ENCODE peak calls at places on chromosomes 6 and 20, in nine cellular contexts. F, P, C, Q, L, X, N, S and K are unnamed samples. For H3K4me1, the result is how much of the 10 kb centered on the place peaks cover.

GRCh38 chr6:83429857-83430605 is 820 bp downstream of the ME1 start:
- DNase-seq in F (peak), P (peak), C (peak), Q (peak), L (no peak), X (no peak), N (peak), S (peak), K (peak)

GRCh38 chr6:16766043-16766521 is 4.8 kb upstream of the ATXN1 start:
- DNase-seq in F (no peak), P (peak), C (no peak), Q (peak), L (no peak), X (no peak), N (no peak), S (no peak), K (no peak)

GRCh38 chr6:149834513-149835481 is 29.4 kb downstream of the LRP11 start:
- DNase-seq in F (no peak), P (peak), C (peak), Q (peak), L (no peak), X (no peak), N (peak), S (peak), K (no peak)

GRCh38 chr6:51163843-51164529 is 345.3 kb downstream of the TFAP2B start:
- DNase-seq in F (no peak), P (no peak), C (no peak), Q (no peak), L (no peak), X (no peak), N (no peak), S (no peak), K (no peak)

GRCh38 chr6:98179606-98180005 is 654.8 kb upstream of the POU3F2 start:
- DNase-seq in F (no peak), P (no peak), C (no peak), Q (no peak), L (no peak), X (no peak), N (no peak), S (no peak), K (no peak)

GRCh38 chr6:166435574-166435973 is 52.8 kb upstream of the MPC1 start:
- DNase-seq in F (no peak), P (no peak), C (no peak), Q (no peak), L (no peak), X (no peak), N (peak), S (no peak), K (no peak)

GRCh38 chr6:56024931-56025330 is 149.5 kb upstream of the BMP5 start:
- DNase-seq in F (no peak), P (no peak), C (no peak), Q (peak), L (no peak), X (no peak), N (no peak), S (no peak), K (no peak)

GRCh38 chr6:170007468-170008240 is 256.2 kb downstream of the ERMARD start:
- DNase-seq in F (peak), P (no peak), C (no peak), Q (no peak), L (no peak), X (no peak), N (no peak), S (peak), K (no peak)

GRCh38 chr6:149166324-149166723 is 151.2 kb upstream of the TAB2 start:
- DNase-seq in F (no peak), P (no peak), C (no peak), Q (no peak), L (no peak), X (no peak), N (peak), S (peak), K (no peak)

GRCh38 chr20:36543187-36544133 is 2.1 kb downstream of the MYL9 start:
- DNase-seq in F (no peak), P (no peak), C (no peak), Q (no peak), L (peak), X (no peak), N (no peak), S (no peak), K (no peak)

GRCh38 chr6:12472601-12473038 is 182.5 kb downstream of the EDN1 start:
- DNase-seq in F (no peak), P (peak), C (no peak), Q (peak), L (peak), X (no peak), N (no peak), S (no peak), K (peak)

GRCh38 chr6:113690255-113690956 is 166.7 kb upstream of the MARCKS start:
- DNase-seq in F (no peak), P (peak), C (no peak), Q (peak), L (no peak), X (no peak), N (no peak), S (no peak), K (no peak)

GRCh38 chr6:36131517-36132220 is 1.4 kb downstream of the MAPK13 start:
- DNase-seq in F (peak), P (no peak), C (peak), Q (peak), L (no peak), X (peak), N (peak), S (no peak), K (no peak)

GRCh38 chr6:21228411-21228810 is 365.1 kb upstream of the SOX4 start:
- DNase-seq in F (no peak), P (no peak), C (no peak), Q (peak), L (no peak), X (no peak), N (no peak), S (no peak), K (no peak)

GRCh38 chr6:107793193-107793592 is 30.9 kb downstream of the SCML4 start:
- DNase-seq in F (no peak), P (no peak), C (no peak), Q (no peak), L (no peak), X (no peak), N (no peak), S (no peak), K (no peak)

GRCh38 chr20:34472246-34472925 is 43.8 kb upstream of the DYNLRB1 start:
- DNase-seq in F (no peak), P (no peak), C (no peak), Q (no peak), L (no peak), X (no peak), N (peak), S (no peak), K (no peak)

GRCh38 chr6:87040729-87041128 is 54.2 kb downstream of the CGA start:
- DNase-seq in F (no peak), P (no peak), C (no peak), Q (no peak), L (no peak), X (no peak), N (no peak), S (no peak), K (no peak)

GRCh38 chr20:64167676-64168075 is 3.4 kb downstream of the MYT1 start:
- DNase-seq in F (no peak), P (no peak), C (no peak), Q (no peak), L (no peak), X (no peak), N (no peak), S (no peak), K (peak)

GRCh38 chr6:12147557-12148316 is 135.6 kb downstream of the HIVEP1 start:
- DNase-seq in F (no peak), P (no peak), C (no peak), Q (no peak), L (no peak), X (no peak), N (no peak), S (no peak), K (no peak)

GRCh38 chr6:152094992-152095592 is 287.6 kb downstream of the ESR1 start:
- DNase-seq in F (no peak), P (peak), C (peak), Q (peak), L (peak), X (no peak), N (peak), S (no peak), K (peak)

GRCh38 chr6:56475736-56476457 is 166.8 kb downstream of the DST start:
- DNase-seq in F (no peak), P (no peak), C (no peak), Q (no peak), L (no peak), X (no peak), N (peak), S (no peak), K (no peak)

GRCh38 chr6:152404936-152405595 is 232.1 kb downstream of the SYNE1 start:
- DNase-seq in F (no peak), P (peak), C (no peak), Q (peak), L (no peak), X (no peak), N (no peak), S (no peak), K (no peak)

GRCh38 chr6:7138921-7139358 is 31.2 kb downstream of the RREB1 start:
- DNase-seq in F (no peak), P (peak), C (peak), Q (no peak), L (no peak), X (no peak), N (no peak), S (peak), K (peak)

GRCh38 chr6:6494677-6495076 is 93.8 kb upstream of the LY86 start:
- DNase-seq in F (peak), P (peak), C (peak), Q (peak), L (peak), X (no peak), N (peak), S (peak), K (peak)

GRCh38 chr6:160510199-160510598 is 153.9 kb downstream of the LPA start:
- DNase-seq in F (no peak), P (peak), C (no peak), Q (peak), L (no peak), X (no peak), N (no peak), S (no peak), K (no peak)

GRCh38 chr6:38997128-38997761 is 51.3 kb upstream of the GLP1R start:
- DNase-seq in F (no peak), P (peak), C (peak), Q (no peak), L (no peak), X (peak), N (peak), S (peak), K (no peak)

GRCh38 chr6:78538002-78538401 is 329.3 kb upstream of the IRAK1BP1 start:
- DNase-seq in F (no peak), P (no peak), C (no peak), Q (peak), L (no peak), X (no peak), N (no peak), S (no peak), K (no peak)

GRCh38 chr20:47274449-47275108 is 81.9 kb downstream of the ZMYND8 start:
- DNase-seq in F (no peak), P (peak), C (no peak), Q (peak), L (no peak), X (no peak), N (peak), S (no peak), K (no peak)

GRCh38 chr6:13908955-13909381 is 15.8 kb upstream of the RNF182 start:
- DNase-seq in F (no peak), P (peak), C (peak), Q (peak), L (no peak), X (no peak), N (peak), S (peak), K (no peak)

GRCh38 chr20:14778096-14778495 is 440.7 kb upstream of the FLRT3 start:
- DNase-seq in F (no peak), P (no peak), C (no peak), Q (no peak), L (no peak), X (no peak), N (no peak), S (no peak), K (no peak)
- H3K4me1 ChIP-seq in F (under half), P (under half), C (under half), Q (under half), L (under half), X (under half), N (under half), S (under half), K (under half)

DNA sequence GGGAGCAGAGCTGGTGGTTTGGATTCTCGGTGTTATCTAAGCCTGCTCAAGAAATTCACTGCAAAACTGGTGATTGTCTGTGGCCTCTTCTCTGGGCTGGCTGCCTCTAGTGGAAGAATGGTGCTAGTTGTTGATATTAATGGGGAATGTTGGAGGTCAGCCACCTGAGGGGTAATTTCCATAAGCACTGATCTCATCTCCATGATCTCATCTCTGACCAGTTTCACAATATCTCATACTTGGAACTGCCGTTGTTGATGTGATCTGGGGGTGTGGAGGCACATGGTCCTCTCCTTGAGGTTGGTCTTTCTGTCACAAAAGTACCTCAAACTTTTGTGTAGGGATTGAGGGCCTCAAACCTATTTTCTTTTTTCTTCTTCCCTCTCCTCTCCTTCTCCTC is 102.6 kb downstream of the CD109 start:
- DNase-seq in F (no peak), P (peak), C (peak), Q (peak), L (no peak), X (no peak), N (peak), S (no peak), K (no peak)
- TF ChIP-seq CTCF in F (no peak), P (no peak), C (peak), Q (peak), L (peak), X (no peak), N (peak), S (no peak), K (no peak)

DNA sequence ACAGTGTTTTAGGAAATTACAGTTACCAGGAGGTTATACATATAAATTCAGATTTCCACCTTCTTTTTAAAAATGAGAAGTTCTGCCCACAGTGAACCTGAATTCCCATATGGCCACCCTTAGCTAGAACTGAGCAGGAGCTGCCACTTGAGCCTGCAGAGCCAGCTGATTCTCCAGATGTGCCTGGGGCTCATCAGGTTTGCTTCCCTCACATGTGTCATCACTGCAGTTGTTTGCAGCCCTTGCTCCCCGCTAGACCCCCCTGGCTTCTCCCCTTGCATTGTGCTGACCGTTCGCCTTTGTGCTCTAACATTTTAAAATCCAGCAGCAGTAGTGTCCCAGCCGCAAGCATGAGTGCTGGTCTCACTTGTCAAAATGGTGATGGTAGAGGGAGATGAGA is 131.1 kb downstream of the UTRN start:
- DNase-seq in F (no peak), P (no peak), C (no peak), Q (no peak), L (no peak), X (no peak), N (no peak), S (no peak), K (no peak)
- H3K4me1 ChIP-seq in F (under half), P (half or more), C (under half), Q (under half), L (under half), X (under half), N (under half), S (under half), K (under half)

DNA sequence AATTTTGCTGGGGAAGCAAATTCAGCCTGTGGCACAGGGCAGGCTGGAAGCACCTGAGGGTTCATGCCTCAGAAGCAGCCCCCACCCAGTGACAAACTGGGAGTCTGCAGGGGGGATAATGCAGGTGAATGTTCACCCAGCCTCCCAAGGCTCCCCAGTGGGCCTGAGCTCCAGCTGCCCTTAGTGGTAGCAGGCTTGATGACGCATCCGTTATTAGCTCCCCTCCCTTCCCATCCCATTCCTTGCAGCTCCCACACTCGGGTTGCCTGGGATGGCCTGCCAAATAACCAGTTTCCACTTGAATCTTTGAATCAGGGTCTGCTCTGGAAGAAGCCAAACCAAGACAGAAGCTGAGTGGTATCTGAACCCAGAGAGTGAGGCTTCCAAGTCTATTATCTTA is 15.8 kb downstream of the KCNK15 start:
- DNase-seq in F (no peak), P (no peak), C (no peak), Q (no peak), L (no peak), X (no peak), N (no peak), S (no peak), K (no peak)
- TF ChIP-seq CTCF in F (no peak), P (no peak), C (no peak), Q (no peak), L (no peak), X (no peak), N (no peak), S (no peak), K (no peak)

GRCh38 chr20:32368930-32369329 is 10.8 kb downstream of the ASXL1 start:
- DNase-seq in F (no peak), P (no peak), C (no peak), Q (no peak), L (no peak), X (no peak), N (no peak), S (peak), K (no peak)
- H3K4me1 ChIP-seq in F (under half), P (under half), C (under half), Q (under half), L (under half), X (half or more), N (under half), S (under half), K (under half)

GRCh38 chr6:1611322-1611571 is 1.5 kb downstream of the FOXC1 start:
- DNase-seq in F (no peak), P (peak), C (peak), Q (no peak), L (no peak), X (peak), N (peak), S (peak), K (no peak)
- TF ChIP-seq CTCF in F (no peak), P (peak), C (no peak), Q (peak), L (peak), X (no peak), N (no peak), S (peak), K (no peak)

GRCh38 chr20:50754420-50754819 is 23.0 kb downstream of the PARD6B start:
- DNase-seq in F (no peak), P (no peak), C (no peak), Q (no peak), L (no peak), X (no peak), N (no peak), S (no peak), K (no peak)
- H3K4me1 ChIP-seq in F (under half), P (under half), C (half or more), Q (under half), L (under half), X (under half), N (under half), S (under half), K (under half)

GRCh38 chr6:112337209-112337638 is 9.9 kb upstream of the RFPL4B start:
- DNase-seq in F (no peak), P (peak), C (peak), Q (peak), L (peak), X (no peak), N (peak), S (peak), K (no peak)
- TF ChIP-seq CTCF in F (peak), P (peak), C (peak), Q (peak), L (peak), X (peak), N (peak), S (peak), K (peak)

GRCh38 chr20:2873747-2874041 is 413 bp downstream of the PTPRA start:
- DNase-seq in F (peak), P (no peak), C (no peak), Q (no peak), L (no peak), X (no peak), N (peak), S (peak), K (peak)

GRCh38 chr20:2872304-2873009 is 824 bp upstream of the PTPRA start:
- DNase-seq in F (peak), P (peak), C (peak), Q (peak), L (peak), X (peak), N (peak), S (peak), K (peak)

GRCh38 chr20:2875690-2876203 is 2.5 kb downstream of the PTPRA start:
- DNase-seq in F (no peak), P (no peak), C (no peak), Q (no peak), L (no peak), X (no peak), N (no peak), S (no peak), K (no peak)

GRCh38 chr20:2873010-2873746 is at the start of gene PTPRA:
- DNase-seq in F (peak), P (peak), C (peak), Q (peak), L (peak), X (peak), N (peak), S (peak), K (peak)

GRCh38 chr20:2874456-2874855 is 1.2 kb downstream of the PTPRA start:
- DNase-seq in F (no peak), P (no peak), C (no peak), Q (no peak), L (no peak), X (no peak), N (no peak), S (peak), K (no peak)
- H3K4me1 ChIP-seq in F (under half), P (under half), C (under half), Q (under half), L (under half), X (under half), N (under half), S (under half), K (half or more)

GRCh38 chr20:58496429-58496769 is 18.8 kb downstream of the APCDD1L start:
- DNase-seq in F (no peak), P (no peak), C (no peak), Q (no peak), L (no peak), X (no peak), N (no peak), S (no peak), K (no peak)

GRCh38 chr20:58500256-58500655 is 14.9 kb downstream of the APCDD1L start:
- DNase-seq in F (no peak), P (no peak), C (no peak), Q (no peak), L (no peak), X (no peak), N (no peak), S (no peak), K (no peak)

GRCh38 chr20:58497911-58498310 is 17.3 kb downstream of the APCDD1L start:
- DNase-seq in F (no peak), P (no peak), C (no peak), Q (no peak), L (no peak), X (no peak), N (no peak), S (no peak), K (no peak)

GRCh38 chr20:58497076-58497665 is 18.0 kb downstream of the APCDD1L start:
- DNase-seq in F (no peak), P (no peak), C (no peak), Q (no peak), L (no peak), X (no peak), N (no peak), S (no peak), K (no peak)

DNA sequence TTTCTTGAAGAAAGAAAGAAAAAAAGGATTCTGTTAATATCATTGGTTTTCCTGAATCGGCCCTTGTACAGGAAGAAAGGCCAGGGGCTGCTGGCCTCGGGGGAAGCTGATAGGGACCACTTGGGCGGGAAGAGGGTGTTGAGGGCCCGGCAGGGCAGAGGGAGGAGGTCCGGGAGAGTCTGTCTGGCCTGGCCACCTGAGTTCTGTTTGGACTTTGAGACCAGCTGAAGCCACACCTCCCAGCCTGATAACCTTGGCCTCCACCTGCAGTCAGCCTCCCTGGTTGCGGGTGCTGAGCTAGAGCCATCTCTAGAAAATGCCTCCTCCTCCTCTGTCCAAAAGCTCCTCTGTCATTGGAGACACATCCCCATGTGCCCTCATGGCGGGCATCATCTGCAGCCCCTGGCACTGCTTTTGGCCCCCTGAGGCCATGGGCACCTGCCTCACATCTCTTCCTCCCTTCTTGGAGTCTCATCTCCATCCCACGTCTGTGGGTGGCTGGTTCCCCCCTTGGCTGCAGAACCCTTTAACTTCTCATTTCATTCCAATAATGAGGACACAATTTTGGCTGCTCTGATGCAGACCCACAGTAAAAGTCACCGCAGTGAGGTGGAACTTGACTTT is 16.6 kb downstream of the APCDD1L start:
- DNase-seq in F (no peak), P (no peak), C (no peak), Q (no peak), L (no peak), X (no peak), N (no peak), S (no peak), K (no peak)
- TF ChIP-seq CTCF in F (no peak), P (no peak), C (no peak), Q (no peak), L (no peak), X (no peak), N (no peak), S (no peak), K (no peak)